ENCODE peak calls at places on chromosomes 3 and 15, in six cellular contexts. One of them, this sample, is unnamed.

GRCh38 chr3:17850448-17850847 is 108.0 kb upstream of the TBC1D5 start:
- DNase-seq in Peyer's patch: no peak
- DNase-seq in heart left ventricle: no peak
- DNase-seq in HepG2: no peak
- DNase-seq in stomach: no peak
- DNase-seq in cardiac muscle cell: no peak
- DNase-seq in this sample: no peak

GRCh38 chr3:63914312-63914711 is 2.1 kb upstream of the SCAANT1 start:
- DNase-seq in Peyer's patch: no peak
- DNase-seq in heart left ventricle: no peak
- DNase-seq in HepG2: no peak
- DNase-seq in stomach: peak; percentile 68
- DNase-seq in cardiac muscle cell: no peak
- DNase-seq in this sample: peak; percentile 39

GRCh38 chr3:31534036-31534435 is 1.3 kb downstream of the STT3B start:
- DNase-seq in Peyer's patch: no peak
- DNase-seq in heart left ventricle: no peak
- DNase-seq in HepG2: peak; percentile 43
- DNase-seq in stomach: no peak
- DNase-seq in cardiac muscle cell: peak; percentile 7
- DNase-seq in this sample: peak; percentile 19

GRCh38 chr15:78808550-78808949 is 2.7 kb downstream of the ADAMTS7 start:
- DNase-seq in Peyer's patch: no peak
- DNase-seq in heart left ventricle: peak; percentile 67
- DNase-seq in HepG2: peak; percentile 39
- DNase-seq in stomach: no peak
- DNase-seq in cardiac muscle cell: peak; percentile 34
- DNase-seq in this sample: peak; percentile 43

GRCh38 chr3:2303567-2303966 is 204.9 kb downstream of the CNTN4 start:
- DNase-seq in Peyer's patch: no peak
- DNase-seq in heart left ventricle: no peak
- DNase-seq in HepG2: no peak
- DNase-seq in stomach: no peak
- DNase-seq in cardiac muscle cell: peak; percentile 85
- DNase-seq in this sample: peak; percentile 45

GRCh38 chr15:58909616-58910015 is 23.9 kb downstream of the SLTM start:
- DNase-seq in Peyer's patch: no peak
- DNase-seq in heart left ventricle: no peak
- DNase-seq in HepG2: no peak
- DNase-seq in stomach: no peak
- DNase-seq in cardiac muscle cell: no peak
- DNase-seq in this sample: no peak

GRCh38 chr3:193894121-193894863 is 241.7 kb upstream of the HES1 start:
- DNase-seq in Peyer's patch: no peak
- DNase-seq in heart left ventricle: peak; percentile 55
- DNase-seq in HepG2: no peak
- DNase-seq in stomach: no peak
- DNase-seq in cardiac muscle cell: no peak
- DNase-seq in this sample: peak; percentile 92

GRCh38 chr15:85639752-85640381 is 154.9 kb downstream of the KLHL25 start:
- DNase-seq in Peyer's patch: no peak
- DNase-seq in heart left ventricle: no peak
- DNase-seq in HepG2: no peak
- DNase-seq in stomach: no peak
- DNase-seq in cardiac muscle cell: no peak
- DNase-seq in this sample: peak; percentile 37

GRCh38 chr15:99275525-99276128 is 24.3 kb downstream of the LRRC28 start:
- DNase-seq in Peyer's patch: no peak
- DNase-seq in heart left ventricle: no peak
- DNase-seq in HepG2: no peak
- DNase-seq in stomach: no peak
- DNase-seq in cardiac muscle cell: no peak
- DNase-seq in this sample: no peak

GRCh38 chr3:18572809-18573208 is 147.7 kb upstream of the SATB1 start:
- DNase-seq in Peyer's patch: no peak
- DNase-seq in heart left ventricle: no peak
- DNase-seq in HepG2: no peak
- DNase-seq in stomach: no peak
- DNase-seq in cardiac muscle cell: no peak
- DNase-seq in this sample: no peak

GRCh38 chr15:63331456-63331855 is 50.2 kb downstream of the CA12 start:
- DNase-seq in Peyer's patch: no peak
- DNase-seq in heart left ventricle: no peak
- DNase-seq in HepG2: no peak
- DNase-seq in stomach: no peak
- DNase-seq in cardiac muscle cell: no peak
- DNase-seq in this sample: no peak

GRCh38 chr3:161153480-161153879 is 48.3 kb upstream of the B3GALNT1 start:
- DNase-seq in Peyer's patch: no peak
- DNase-seq in heart left ventricle: no peak
- DNase-seq in HepG2: no peak
- DNase-seq in stomach: no peak
- DNase-seq in cardiac muscle cell: no peak
- DNase-seq in this sample: no peak

GRCh38 chr3:46383211-46383945 is 12.6 kb downstream of the CCR5 start:
- DNase-seq in Peyer's patch: peak; percentile 39
- DNase-seq in heart left ventricle: no peak
- DNase-seq in HepG2: no peak
- DNase-seq in stomach: peak; percentile 55
- DNase-seq in cardiac muscle cell: no peak
- DNase-seq in this sample: no peak

GRCh38 chr3:5698851-5699250 is 511.3 kb downstream of the EDEM1 start:
- DNase-seq in Peyer's patch: no peak
- DNase-seq in heart left ventricle: no peak
- DNase-seq in HepG2: no peak
- DNase-seq in stomach: no peak
- DNase-seq in cardiac muscle cell: no peak
- DNase-seq in this sample: no peak

GRCh38 chr3:50274371-50275104 is 4.3 kb upstream of the LSMEM2 start:
- DNase-seq in Peyer's patch: peak; percentile 64
- DNase-seq in heart left ventricle: no peak
- DNase-seq in HepG2: peak; percentile 60
- DNase-seq in stomach: peak; percentile 83
- DNase-seq in cardiac muscle cell: peak; percentile 82
- DNase-seq in this sample: peak; percentile 60

GRCh38 chr15:89820651-89821611 is 6.3 kb upstream of the ANPEP start:
- DNase-seq in Peyer's patch: no peak
- DNase-seq in heart left ventricle: no peak
- DNase-seq in HepG2: no peak
- DNase-seq in stomach: no peak
- DNase-seq in cardiac muscle cell: no peak
- DNase-seq in this sample: no peak

GRCh38 chr15:60682115-60682514 is 203.2 kb upstream of the ICE2 start:
- DNase-seq in Peyer's patch: no peak
- DNase-seq in heart left ventricle: no peak
- DNase-seq in HepG2: no peak
- DNase-seq in stomach: no peak
- DNase-seq in cardiac muscle cell: no peak
- DNase-seq in this sample: no peak

GRCh38 chr15:94033683-94034020 is 197.7 kb upstream of the MCTP2 start:
- DNase-seq in Peyer's patch: no peak
- DNase-seq in heart left ventricle: no peak
- DNase-seq in HepG2: no peak
- DNase-seq in stomach: no peak
- DNase-seq in cardiac muscle cell: no peak
- DNase-seq in this sample: no peak

GRCh38 chr15:55915876-55916567 is 77.4 kb downstream of the NEDD4 start:
- DNase-seq in Peyer's patch: no peak
- DNase-seq in heart left ventricle: no peak
- DNase-seq in HepG2: no peak
- DNase-seq in stomach: no peak
- DNase-seq in cardiac muscle cell: no peak
- DNase-seq in this sample: no peak

GRCh38 chr3:113252553-113252952 is 41.2 kb downstream of the BOC start:
- DNase-seq in Peyer's patch: no peak
- DNase-seq in heart left ventricle: no peak
- DNase-seq in HepG2: no peak
- DNase-seq in stomach: no peak
- DNase-seq in cardiac muscle cell: no peak
- DNase-seq in this sample: no peak

GRCh38 chr3:113254171-113254947 is 43.0 kb downstream of the BOC start:
- DNase-seq in Peyer's patch: no peak
- DNase-seq in heart left ventricle: no peak
- DNase-seq in HepG2: no peak
- DNase-seq in stomach: no peak
- DNase-seq in cardiac muscle cell: no peak
- DNase-seq in this sample: no peak

GRCh38 chr3:113249601-113250000 is 38.2 kb downstream of the BOC start:
- DNase-seq in Peyer's patch: no peak
- DNase-seq in heart left ventricle: no peak
- DNase-seq in HepG2: no peak
- DNase-seq in stomach: no peak
- DNase-seq in cardiac muscle cell: no peak
- DNase-seq in this sample: no peak

GRCh38 chr3:113250566-113250965 is 39.2 kb downstream of the BOC start:
- DNase-seq in Peyer's patch: no peak
- DNase-seq in heart left ventricle: no peak
- DNase-seq in HepG2: no peak
- DNase-seq in stomach: no peak
- DNase-seq in cardiac muscle cell: no peak
- DNase-seq in this sample: no peak

GRCh38 chr3:113251817-113252216 is 40.5 kb downstream of the BOC start:
- DNase-seq in Peyer's patch: no peak
- DNase-seq in heart left ventricle: no peak
- DNase-seq in HepG2: no peak
- DNase-seq in stomach: no peak
- DNase-seq in cardiac muscle cell: no peak
- DNase-seq in this sample: no peak
- TF ChIP-seq CTCF in Peyer's patch: no peak
- TF ChIP-seq CTCF in heart left ventricle: no peak
- TF ChIP-seq CTCF in HepG2: no peak
- TF ChIP-seq CTCF in stomach: no peak
- TF ChIP-seq CTCF in cardiac muscle cell: no peak
- TF ChIP-seq CTCF in this sample: no peak

GRCh38 chr3:159792070-159792469 is 196.6 kb upstream of the IL12A start:
- DNase-seq in Peyer's patch: no peak
- DNase-seq in heart left ventricle: no peak
- DNase-seq in HepG2: no peak
- DNase-seq in stomach: no peak
- DNase-seq in cardiac muscle cell: no peak
- DNase-seq in this sample: no peak
- H3K4me1 ChIP-seq in Peyer's patch: peaks cover 3% of the 10 kb centered on the region
- H3K4me1 ChIP-seq in heart left ventricle: peaks cover 43% of the 10 kb centered on the region
- H3K4me1 ChIP-seq in HepG2: peaks cover 49% of the 10 kb centered on the region
- H3K4me1 ChIP-seq in stomach: peaks cover 12% of the 10 kb centered on the region
- H3K4me1 ChIP-seq in cardiac muscle cell: peaks cover 8% of the 10 kb centered on the region
- H3K4me1 ChIP-seq in this sample: no peaks in the 10 kb centered on the region

GRCh38 chr3:13015286-13016082 is 57.7 kb downstream of the IQSEC1 start:
- DNase-seq in Peyer's patch: peak; percentile 81
- DNase-seq in heart left ventricle: peak; percentile 65
- DNase-seq in HepG2: no peak
- DNase-seq in stomach: peak; percentile 41
- DNase-seq in cardiac muscle cell: peak; percentile 34
- DNase-seq in this sample: no peak
- H3K4me3 ChIP-seq in Peyer's patch: peak overlapping the region; percentile 38
- H3K4me3 ChIP-seq in heart left ventricle: no peak overlapping the region
- H3K4me3 ChIP-seq in HepG2: no peak overlapping the region
- H3K4me3 ChIP-seq in stomach: peak overlapping the region; percentile 25
- H3K4me3 ChIP-seq in cardiac muscle cell: no peak overlapping the region
- H3K4me3 ChIP-seq in this sample: no peak overlapping the region

GRCh38 chr3:40930772-40931171 is 268.5 kb upstream of the CTNNB1 start:
- DNase-seq in Peyer's patch: no peak
- DNase-seq in heart left ventricle: no peak
- DNase-seq in HepG2: no peak
- DNase-seq in stomach: no peak
- DNase-seq in cardiac muscle cell: no peak
- DNase-seq in this sample: no peak

GRCh38 chr3:40924559-40925058 is 274.7 kb upstream of the CTNNB1 start:
- DNase-seq in Peyer's patch: no peak
- DNase-seq in heart left ventricle: no peak
- DNase-seq in HepG2: peak; percentile 42
- DNase-seq in stomach: no peak
- DNase-seq in cardiac muscle cell: no peak
- DNase-seq in this sample: no peak

GRCh38 chr3:40925228-40925627 is 274.1 kb upstream of the CTNNB1 start:
- DNase-seq in Peyer's patch: no peak
- DNase-seq in heart left ventricle: no peak
- DNase-seq in HepG2: no peak
- DNase-seq in stomach: no peak
- DNase-seq in cardiac muscle cell: no peak
- DNase-seq in this sample: no peak

DNA sequence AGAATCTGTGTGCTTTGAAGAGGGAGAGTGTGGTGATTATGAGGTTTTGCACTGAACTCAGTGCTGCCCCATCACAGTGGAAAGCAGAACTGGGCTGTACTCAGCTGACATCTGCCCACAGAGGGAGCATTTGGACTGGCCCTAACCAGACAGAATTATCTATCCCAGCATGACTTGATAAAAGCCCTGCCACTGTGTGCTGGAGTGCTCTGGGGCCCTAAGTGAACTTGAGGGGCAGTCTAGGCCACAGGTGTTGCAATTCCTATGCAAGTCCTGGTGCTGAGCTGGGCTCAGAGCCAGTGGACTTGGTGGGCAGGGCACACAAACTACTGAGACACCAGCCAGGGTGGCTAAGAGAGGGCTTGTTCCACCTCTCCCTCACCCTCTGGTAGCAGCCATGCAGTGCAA is 269.2 kb upstream of the CTNNB1 start:
- DNase-seq in Peyer's patch: no peak
- DNase-seq in heart left ventricle: no peak
- DNase-seq in HepG2: peak; percentile 64
- DNase-seq in stomach: peak; percentile 55
- DNase-seq in cardiac muscle cell: peak; percentile 57
- DNase-seq in this sample: no peak
- TF ChIP-seq CTCF in Peyer's patch: peak; percentile 4
- TF ChIP-seq CTCF in heart left ventricle: no peak
- TF ChIP-seq CTCF in HepG2: peak; percentile 54
- TF ChIP-seq CTCF in stomach: no peak
- TF ChIP-seq CTCF in cardiac muscle cell: peak; percentile 13
- TF ChIP-seq CTCF in this sample: no peak

DNA sequence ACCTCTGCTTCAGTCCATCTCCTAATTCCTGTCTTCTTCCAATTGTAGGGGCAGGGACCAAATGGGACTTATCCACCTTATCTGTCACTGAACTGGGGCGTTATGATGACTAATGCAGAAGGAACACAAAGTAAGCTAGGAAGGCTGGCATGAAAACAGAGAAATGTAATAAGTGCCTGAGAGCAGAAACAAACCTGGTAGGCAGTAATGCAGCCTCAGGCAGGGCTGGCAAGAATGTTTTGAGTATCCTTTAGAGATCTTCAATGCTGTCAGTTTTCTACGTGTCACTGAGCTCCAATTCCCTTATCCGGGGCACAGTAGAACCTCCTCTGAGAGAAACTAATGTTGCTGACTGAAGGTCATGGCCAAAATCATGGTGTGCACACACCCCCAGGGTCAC is 246.2 kb upstream of the TBL1XR1 start:
- DNase-seq in Peyer's patch: no peak
- DNase-seq in heart left ventricle: no peak
- DNase-seq in HepG2: peak; percentile 12
- DNase-seq in stomach: no peak
- DNase-seq in cardiac muscle cell: no peak
- DNase-seq in this sample: peak; percentile 63
- H3K4me1 ChIP-seq in Peyer's patch: peaks cover 2% of the 10 kb centered on the region
- H3K4me1 ChIP-seq in heart left ventricle: no peaks in the 10 kb centered on the region
- H3K4me1 ChIP-seq in HepG2: no peaks in the 10 kb centered on the region
- H3K4me1 ChIP-seq in stomach: peaks cover 7% of the 10 kb centered on the region
- H3K4me1 ChIP-seq in cardiac muscle cell: no peaks in the 10 kb centered on the region
- H3K4me1 ChIP-seq in this sample: peaks cover 32% of the 10 kb centered on the region

This sample was measured in A673.